ENCODE peak calls at places on chromosomes 3 and 15, in five cellular contexts. P, F, J, Y and X are unnamed samples.

GRCh38 chr15:39804026-39804425 is 21.4 kb upstream of the FSIP1 start:
- DNase-seq in J (peak), P (no peak), Y (no peak), F (no peak), X (no peak)

GRCh38 chr3:159246385-159246784 is 444.5 kb downstream of the MFSD1 start:
- DNase-seq in F (no peak), J (no peak), Y (no peak), P (no peak), X (no peak)

GRCh38 chr15:88790486-88790885 is 12.8 kb upstream of the ACAN start:
- DNase-seq in F (no peak), Y (no peak), J (no peak), P (peak), X (no peak)

GRCh38 chr15:88905576-88905975 is 7.6 kb downstream of the MFGE8 start:
- DNase-seq in J (no peak), F (no peak), P (no peak), Y (no peak), X (peak)

GRCh38 chr3:98930413-98930812 is 28.9 kb upstream of the DCBLD2 start:
- DNase-seq in F (no peak), J (no peak), P (no peak), Y (no peak), X (no peak)

GRCh38 chr3:52682016-52682415 is 3.7 kb downstream of the PBRM1 start:
- DNase-seq in J (peak), F (no peak), Y (peak), P (no peak), X (no peak)

GRCh38 chr15:59268199-59268979 is 61.7 kb downstream of the LDHAL6B start:
- DNase-seq in P (no peak), Y (no peak), F (no peak), J (no peak), X (no peak)

GRCh38 chr3:46861996-46862688 is 1.1 kb downstream of the MYL3 start:
- DNase-seq in P (no peak), F (no peak), J (no peak), Y (peak), X (peak)

GRCh38 chr3:52032702-52033408 is 23.5 kb downstream of the DUSP7 start:
- DNase-seq in Y (no peak), F (no peak), P (no peak), J (no peak), X (no peak)

GRCh38 chr3:141078200-141078599 is 27.1 kb downstream of the SPSB4 start:
- DNase-seq in Y (no peak), P (no peak), J (no peak), F (no peak), X (peak)

GRCh38 chr3:171862993-171863521 is 19.9 kb downstream of the TMEM212 start:
- DNase-seq in Y (no peak), P (no peak), J (no peak), F (no peak), X (no peak)

GRCh38 chr15:99424978-99425665 is 140.7 kb upstream of the MEF2A start:
- DNase-seq in P (no peak), F (no peak), J (peak), Y (peak), X (peak)

GRCh38 chr3:179146911-179147570 is 1.1 kb upstream of the PIK3CA start:
- DNase-seq in F (peak), Y (peak), P (no peak), J (peak), X (no peak)

GRCh38 chr3:196055683-196056270 is 26.1 kb downstream of the TFRC start:
- DNase-seq in P (no peak), F (no peak), Y (peak), J (peak), X (no peak)

GRCh38 chr15:88018865-88019626 is 237.5 kb downstream of the NTRK3 start:
- DNase-seq in J (no peak), Y (no peak), P (no peak), F (no peak), X (no peak)

GRCh38 chr15:48415036-48415886 is 84.0 kb downstream of the DUT start:
- DNase-seq in Y (no peak), J (no peak), P (no peak), F (no peak), X (no peak)

GRCh38 chr3:138241061-138241460 is 54.0 kb downstream of the ARMC8 start:
- DNase-seq in J (no peak), Y (no peak), F (no peak), P (no peak), X (no peak)

GRCh38 chr3:73637042-73637441 is 12.3 kb upstream of the PDZRN3 start:
- DNase-seq in P (no peak), J (no peak), F (no peak), Y (peak), X (no peak)

GRCh38 chr3:49529567-49529966 is 24.7 kb upstream of the BSN start:
- DNase-seq in J (no peak), Y (no peak), P (no peak), F (no peak), X (no peak)

GRCh38 chr15:90063733-90064247 is 38.5 kb downstream of the IDH2 start:
- DNase-seq in Y (no peak), F (no peak), P (no peak), J (peak), X (no peak)

GRCh38 chr3:151226088-151226563 is 23.1 kb upstream of the GPR171 start:
- DNase-seq in P (no peak), J (no peak), F (no peak), Y (no peak), X (no peak)

GRCh38 chr3:177050466-177051237 is 146.6 kb downstream of the TBL1XR1 start:
- DNase-seq in Y (no peak), J (peak), P (no peak), F (no peak), X (no peak)

GRCh38 chr15:64599226-64599625 is 138.8 kb downstream of the ZNF609 start:
- DNase-seq in J (no peak), Y (no peak), F (no peak), P (no peak), X (no peak)

GRCh38 chr15:31297880-31298456 is 28.7 kb upstream of the KLF13 start:
- DNase-seq in Y (peak), J (no peak), F (peak), P (peak), X (no peak)

GRCh38 chr3:13492976-13493866 is 13.1 kb downstream of the HDAC11 start:
- DNase-seq in J (no peak), P (no peak), F (no peak), Y (no peak), X (no peak)

GRCh38 chr15:35003928-35004327 is 15.8 kb upstream of the ZNF770 start:
- DNase-seq in F (no peak), J (no peak), Y (no peak), P (no peak), X (no peak)

GRCh38 chr3:124639406-124640237 is 90.6 kb upstream of the UMPS start:
- DNase-seq in J (no peak), P (no peak), F (no peak), Y (no peak), X (no peak)

GRCh38 chr3:59774613-59775012 is 724.8 kb upstream of the CFAP20DC start:
- DNase-seq in J (no peak), P (no peak), Y (no peak), F (no peak), X (no peak)

GRCh38 chr15:67855842-67856241 is 16.0 kb upstream of the RNU6-1 start:
- DNase-seq in F (no peak), P (no peak), J (no peak), Y (no peak), X (no peak)

GRCh38 chr15:71414778-71415177 is 299.5 kb downstream of the THSD4 start:
- DNase-seq in J (no peak), Y (no peak), P (no peak), F (no peak), X (no peak)

GRCh38 chr3:67957268-67957667 is 302.9 kb upstream of the SUCLG2 start:
- DNase-seq in F (no peak), J (no peak), Y (no peak), P (no peak), X (no peak)

GRCh38 chr15:91102546-91103330 is 2.7 kb downstream of the SV2B start:
- DNase-seq in P (no peak), F (no peak), J (no peak), Y (no peak), X (no peak)

GRCh38 chr3:97291901-97292300 is 472.7 kb upstream of the ARL6 start:
- DNase-seq in F (no peak), P (no peak), J (no peak), Y (no peak), X (no peak)

GRCh38 chr15:32651229-32651837 is 9.8 kb downstream of the SCG5 start:
- DNase-seq in J (peak), Y (peak), F (no peak), P (no peak), X (peak)

GRCh38 chr3:100993309-100993708 is at the start of gene ABI3BP:
- DNase-seq in F (peak), Y (peak), P (no peak), J (peak), X (peak)

GRCh38 chr3:63967675-63968611 is 55.4 kb downstream of the PSMD6 start:
- DNase-seq in Y (peak), J (peak), F (peak), P (no peak), X (peak)

GRCh38 chr3:113895964-113896363 is 51.8 kb upstream of the ZDHHC23 start:
- DNase-seq in J (no peak), P (no peak), Y (no peak), F (peak), X (no peak)

GRCh38 chr3:113896930-113897329 is 50.9 kb upstream of the ZDHHC23 start:
- DNase-seq in F (no peak), Y (no peak), P (no peak), J (no peak), X (no peak)

GRCh38 chr3:113894927-113895326 is 52.9 kb upstream of the ZDHHC23 start:
- DNase-seq in J (no peak), P (no peak), Y (no peak), F (no peak), X (no peak)

GRCh38 chr3:113898892-113899291 is 48.9 kb upstream of the ZDHHC23 start:
- DNase-seq in F (no peak), J (peak), Y (no peak), P (no peak), X (no peak)

DNA sequence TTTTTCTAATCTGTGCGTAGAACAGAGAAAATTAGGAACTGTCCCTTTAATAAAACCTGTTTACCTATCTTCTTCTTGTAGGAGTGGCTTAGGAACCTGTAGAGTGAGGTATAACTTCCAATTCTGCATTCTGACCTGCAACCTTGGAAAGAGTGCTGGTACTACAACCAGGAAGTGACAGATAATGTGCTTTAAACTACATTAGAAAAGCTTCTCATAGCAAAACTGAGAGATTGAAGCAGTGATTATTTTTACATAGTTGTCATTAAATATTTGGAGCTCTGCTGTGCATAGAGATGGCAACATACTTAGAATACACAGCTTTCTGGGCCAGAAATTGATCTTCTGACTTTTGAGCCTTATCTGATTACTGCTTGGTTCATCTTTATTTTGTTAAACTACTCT is 50.4 kb upstream of the ZDHHC23 start:
- DNase-seq in F (no peak), P (no peak), J (no peak), Y (no peak), X (no peak)
- TF ChIP-seq POLR2A in F (no peak), P (no peak), J (no peak), Y (no peak), X (no peak)

GRCh38 chr15:80152896-80153876 is at the start of gene FAH:
- DNase-seq in J (peak), F (no peak), P (no peak), Y (peak), X (no peak)
- TF ChIP-seq POLR2A in J (no peak), F (no peak), P (no peak), Y (peak), X (no peak)

GRCh38 chr3:132659370-132660055 is at the start of gene ACAD11:
- DNase-seq in F (peak), Y (peak), J (peak), P (no peak), X (peak)

GRCh38 chr3:132659000-132659369 is 624 bp downstream of the ACAD11 start:
- DNase-seq in F (no peak), P (no peak), J (peak), Y (peak), X (no peak)

GRCh38 chr3:132660745-132661067 is 577 bp downstream of the UBA5 start:
- DNase-seq in J (no peak), F (no peak), Y (no peak), P (no peak), X (no peak)

GRCh38 chr3:132661120-132661519 is 991 bp downstream of the UBA5 start:
- DNase-seq in F (no peak), P (no peak), Y (no peak), J (no peak), X (no peak)

DNA sequence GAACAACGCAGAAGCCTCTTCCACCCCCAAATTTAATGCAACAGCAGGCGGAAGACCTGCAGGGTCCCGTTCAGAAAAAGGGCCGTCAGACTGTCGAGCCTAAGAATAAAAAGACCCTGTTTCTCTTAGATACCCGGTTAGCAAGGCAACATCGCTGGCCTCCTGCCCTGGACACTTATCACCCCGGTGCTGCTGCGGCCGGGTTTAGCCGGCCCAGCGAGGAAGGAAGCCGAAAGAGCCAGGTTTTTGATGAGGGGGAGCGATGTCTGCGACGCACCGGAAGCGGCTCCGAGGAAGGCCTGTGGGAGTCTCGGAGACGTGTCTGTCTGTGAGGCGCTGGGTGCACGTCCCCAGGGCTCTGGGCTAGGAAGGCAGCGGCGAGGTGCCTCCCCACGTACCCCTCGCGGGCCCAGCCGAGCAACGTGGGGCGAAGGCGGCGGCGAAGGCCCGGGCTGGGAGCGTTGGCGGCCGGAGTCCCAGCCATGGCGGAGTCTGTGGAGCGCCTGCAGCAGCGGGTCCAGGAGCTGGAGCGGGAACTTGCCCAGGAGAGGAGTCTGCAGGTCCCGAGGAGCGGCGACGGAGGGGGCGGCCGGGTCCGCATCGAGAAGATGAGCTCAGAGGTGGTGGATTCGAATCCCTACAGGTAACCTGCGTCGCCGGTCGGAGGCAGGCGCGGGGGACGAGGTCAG is at the start of gene UBA5:
- DNase-seq in J (peak), F (peak), Y (peak), P (no peak), X (peak)
- TF ChIP-seq POLR2A in J (peak), F (no peak), Y (no peak), P (no peak), X (no peak)

GRCh38 chr3:120742198-120743080 is at the start of the genes GTF2E1 and RABL3:
- DNase-seq in F (peak), Y (peak), P (peak), J (peak), X (peak)
- TF ChIP-seq POLR2A in F (no peak), Y (peak), P (peak), J (peak), X (peak)

GRCh38 chr3:129228891-129229585 is 20.4 kb upstream of the COPG1 start:
- DNase-seq in F (no peak), J (peak), Y (no peak), P (no peak), X (no peak)

GRCh38 chr3:129226374-129226773 is 23.0 kb upstream of the COPG1 start:
- DNase-seq in J (no peak), Y (peak), F (peak), P (no peak), X (peak)

GRCh38 chr3:129230311-129231019 is 18.9 kb upstream of the COPG1 start:
- DNase-seq in P (no peak), Y (peak), F (no peak), J (peak), X (no peak)

GRCh38 chr3:129224984-129225393 is 24.4 kb upstream of the COPG1 start:
- DNase-seq in J (peak), P (no peak), F (peak), Y (peak), X (peak)
- TF ChIP-seq POLR2A in J (no peak), P (no peak), F (no peak), Y (peak), X (no peak)

GRCh38 chr3:155083313-155083905 is 3.3 kb downstream of the MME start:
- DNase-seq in F (no peak), P (no peak), J (no peak), Y (no peak), X (no peak)

GRCh38 chr3:155080692-155081091 is 573 bp downstream of the MME start:
- DNase-seq in P (no peak), J (no peak), F (no peak), Y (no peak), X (no peak)

GRCh38 chr3:155076888-155077287 is 3.2 kb upstream of the MME start:
- DNase-seq in P (no peak), Y (no peak), J (no peak), F (no peak), X (no peak)

GRCh38 chr3:155078959-155079794 is 942 bp upstream of the MME start:
- DNase-seq in J (no peak), P (no peak), F (no peak), Y (no peak), X (no peak)

GRCh38 chr3:155079795-155080546 is at the start of gene MME:
- DNase-seq in F (no peak), P (no peak), J (no peak), Y (no peak), X (no peak)
- TF ChIP-seq POLR2A in F (no peak), P (no peak), J (no peak), Y (no peak), X (no peak)

GRCh38 chr15:100601158-100601557 is 826 bp downstream of the LINS1 start:
- DNase-seq in P (no peak), F (no peak), J (peak), Y (peak), X (no peak)

GRCh38 chr15:100598655-100599054 is 3.3 kb downstream of the LINS1 start:
- DNase-seq in Y (no peak), J (no peak), P (no peak), F (no peak), X (no peak)

GRCh38 chr15:100602064-100602821 is at the start of the genes ASB7 and LINS1:
- DNase-seq in F (peak), J (peak), P (peak), Y (peak), X (peak)

GRCh38 chr15:100601628-100602063 is 338 bp downstream of the LINS1 start:
- DNase-seq in P (no peak), Y (no peak), F (no peak), J (no peak), X (no peak)

GRCh38 chr15:100602822-100603393 is 519 bp downstream of the ASB7 start:
- DNase-seq in F (no peak), P (no peak), Y (no peak), J (peak), X (no peak)
- TF ChIP-seq POLR2A in F (no peak), P (no peak), Y (no peak), J (no peak), X (no peak)

GRCh38 chr15:41331833-41332787 is at the start of gene OIP5:
- DNase-seq in J (peak), P (peak), Y (peak), F (peak), X (peak)
- TF ChIP-seq POLR2A in J (peak), P (no peak), Y (no peak), F (no peak), X (no peak)

GRCh38 chr3:86989611-86990010 is 1.3 kb downstream of the VGLL3 start:
- DNase-seq in J (no peak), F (no peak), P (no peak), Y (no peak), X (no peak)

GRCh38 chr3:86991482-86991815 is 500 bp upstream of the VGLL3 start:
- DNase-seq in P (no peak), J (no peak), F (no peak), Y (no peak), X (no peak)

GRCh38 chr3:86991840-86992430 is 986 bp upstream of the VGLL3 start:
- DNase-seq in F (no peak), J (no peak), P (no peak), Y (no peak), X (no peak)

GRCh38 chr3:86990171-86990733 is 697 bp downstream of the VGLL3 start:
- DNase-seq in P (no peak), Y (no peak), F (no peak), J (no peak), X (peak)

DNA sequence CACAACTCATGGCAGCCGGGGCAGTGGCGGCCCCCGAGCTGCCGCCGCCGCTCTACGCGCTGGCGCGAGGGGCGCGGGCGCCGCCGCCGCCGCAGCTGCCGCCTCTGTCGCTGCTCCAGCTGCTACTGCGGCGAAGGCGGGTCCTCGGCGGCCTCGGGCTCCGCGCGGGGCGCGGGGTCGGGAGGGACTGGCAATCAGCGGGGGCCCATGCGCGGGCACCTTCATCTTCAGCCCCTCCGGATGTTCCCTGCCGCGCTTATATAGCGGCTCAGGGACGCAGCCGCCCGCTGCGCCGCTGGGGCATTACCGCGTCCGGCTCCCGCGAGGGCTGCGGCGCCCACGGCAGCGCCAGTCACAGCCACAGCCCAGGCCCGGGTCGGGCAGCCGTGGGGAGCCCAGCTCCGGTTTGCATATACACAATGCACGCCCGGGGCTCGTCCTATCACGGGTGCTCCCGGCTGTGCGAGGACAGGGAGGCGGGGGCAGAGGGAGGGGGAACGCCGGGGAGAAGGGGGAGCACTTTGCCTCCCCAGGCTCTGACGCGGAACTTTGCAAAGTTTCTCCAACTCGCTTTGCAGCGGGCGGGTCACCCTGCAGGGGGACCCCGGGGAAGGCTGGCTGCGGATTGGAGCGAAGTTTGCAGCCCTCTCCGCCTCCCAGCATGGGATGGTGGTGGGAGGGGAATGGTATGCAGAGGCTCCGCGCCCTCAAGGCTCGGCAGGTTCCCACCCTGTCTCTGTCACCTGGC is at the start of gene VGLL3:
- DNase-seq in J (no peak), P (no peak), F (peak), Y (peak), X (peak)
- TF ChIP-seq POLR2A in J (no peak), P (peak), F (no peak), Y (no peak), X (peak)